ENCODE peak calls at places on chromosome 16, in four cellular contexts. X is effector CD4-positive, alpha-beta T cell; T is COR-L47; P is amygdala. M is an unnamed sample.

GRCh38 chr16:1580956-1581355 is 30.9 kb downstream of the IFT140 start:
- DNase-seq in P (no peak), T (peak), X (no peak), M (no peak)

GRCh38 chr16:30458561-30459394 is 13.1 kb upstream of the SEPHS2 start:
- DNase-seq in X (peak), T (no peak), P (no peak), M (no peak)

GRCh38 chr16:8739989-8740704 is 57.3 kb downstream of the TMEM186 start:
- DNase-seq in X (no peak), T (no peak), P (no peak), M (no peak)

GRCh38 chr16:17101646-17102045 is 369.1 kb downstream of the XYLT1 start:
- DNase-seq in T (no peak), P (no peak), X (no peak), M (peak)

GRCh38 chr16:27374794-27375499 is 27.0 kb upstream of the IL21R start:
- DNase-seq in P (peak), T (peak), X (no peak), M (peak)

GRCh38 chr16:11363927-11364258 is 18.6 kb downstream of the RMI2 start:
- DNase-seq in P (no peak), T (no peak), X (no peak), M (no peak)

GRCh38 chr16:73315645-73316044 is 267.7 kb upstream of the ZFHX3 start:
- DNase-seq in T (no peak), X (no peak), P (no peak), M (no peak)

GRCh38 chr16:73058221-73058615 is 10.3 kb upstream of the ZFHX3 start:
- DNase-seq in X (no peak), T (no peak), P (no peak), M (no peak)

GRCh38 chr16:29897333-29897732 is 2.0 kb downstream of the SEZ6L2 start:
- DNase-seq in X (no peak), P (no peak), T (no peak), M (no peak)

M was measured in NCI-H2227 treated with DMSO at 0.1 percent for 48 hours.